ENCODE peak calls at places on chromosome 21, in four cellular contexts. Y is cardiac muscle cell, D is HFF-Myc, P is dorsolateral prefrontal cortex. U is an unnamed sample.

GRCh38 chr21:26079376-26079775 is 91.2 kb downstream of the APP start:
- DNase-seq in Y (no peak), D (no peak), P (no peak), U (no peak)

GRCh38 chr21:27975514-27975913 is 1008.6 kb upstream of the ADAMTS5 start:
- DNase-seq in Y (no peak), D (no peak), P (no peak), U (no peak)

GRCh38 chr21:9839011-9839661 is 682.2 kb upstream of the TPTE start:
- DNase-seq in Y (no peak), D (no peak), P (no peak), U (no peak)

GRCh38 chr21:44585892-44586291 is 5.5 kb upstream of the KRTAP10-5 start:
- DNase-seq in Y (no peak), D (no peak), P (no peak), U (no peak)

GRCh38 chr21:39788383-39788782 is 43.4 kb downstream of the IGSF5 start:
- DNase-seq in Y (peak; percentile 77), D (peak; percentile 24), P (peak; percentile 71), U (peak; percentile 94)

GRCh38 chr21:28516011-28516410 is 476.7 kb downstream of the LTN1 start:
- DNase-seq in Y (no peak), D (no peak), P (no peak), U (no peak)

GRCh38 chr21:44303490-44303981 is 3.7 kb downstream of the PFKL start:
- DNase-seq in Y (no peak), D (no peak), P (no peak), U (peak; percentile 76)

GRCh38 chr21:36551326-36551725 is 71.4 kb upstream of the CLDN14 start:
- DNase-seq in Y (no peak), D (no peak), P (no peak), U (no peak)

GRCh38 chr21:44815852-44816628 is 1.8 kb downstream of the SUMO3 start:
- DNase-seq in Y (no peak), D (no peak), P (no peak), U (no peak)

GRCh38 chr21:15826147-15826780 is 96.5 kb downstream of the USP25 start:
- DNase-seq in Y (peak; percentile 60), D (peak; percentile 21), P (no peak), U (peak; percentile 16)

GRCh38 chr21:36747114-36747814 is 48.3 kb downstream of the SIM2 start:
- DNase-seq in Y (no peak), D (no peak), P (no peak), U (peak; percentile 65)

GRCh38 chr21:14957836-14958235 is 107.0 kb downstream of the NRIP1 start:
- DNase-seq in Y (no peak), D (no peak), P (no peak), U (no peak)

GRCh38 chr21:41207401-41208388 is 39.7 kb downstream of the BACE2 start:
- DNase-seq in Y (peak; percentile 89), D (no peak), P (no peak), U (no peak)

GRCh38 chr21:40752125-40752524 is 94.8 kb downstream of the DSCAM start:
- DNase-seq in Y (no peak), D (no peak), P (no peak), U (peak; percentile 34)

GRCh38 chr21:27475363-27475955 is 508.6 kb upstream of the ADAMTS5 start:
- DNase-seq in Y (no peak), D (no peak), P (no peak), U (no peak)

GRCh38 chr21:44883250-44883649 is 9.8 kb upstream of the PTTG1IP start:
- DNase-seq in Y (no peak), D (no peak), P (no peak), U (no peak)

GRCh38 chr21:36710729-36711048 is 11.8 kb downstream of the SIM2 start:
- DNase-seq in Y (peak; percentile 29), D (no peak), P (no peak), U (no peak)

GRCh38 chr21:44712203-44713028 is 1.0 kb upstream of the TSPEAR start:
- DNase-seq in Y (no peak), D (no peak), P (no peak), U (peak; percentile 4)

GRCh38 chr21:26637346-26637745 is 64.3 kb upstream of the CYYR1 start:
- DNase-seq in Y (no peak), D (no peak), P (no peak), U (no peak)

GRCh38 chr21:44714905-44715304 is 3.5 kb upstream of the TSPEAR start:
- DNase-seq in Y (no peak), D (no peak), P (no peak), U (peak; percentile 6)

GRCh38 chr21:28737671-28738279 is 254.9 kb downstream of the LTN1 start:
- DNase-seq in Y (peak; percentile 56), D (no peak), P (no peak), U (no peak)

GRCh38 chr21:36297938-36298572 is 21.9 kb upstream of the MORC3 start:
- DNase-seq in Y (no peak), D (peak; percentile 7), P (no peak), U (no peak)

GRCh38 chr21:25862596-25862995 is 127.8 kb downstream of the GABPA start:
- DNase-seq in Y (peak; percentile 56), D (no peak), P (no peak), U (peak; percentile 19)

GRCh38 chr21:22993144-22993543 is 1994.9 kb downstream of the NCAM2 start:
- DNase-seq in Y (no peak), D (no peak), P (no peak), U (no peak)

GRCh38 chr21:21921410-21922232 is 923.4 kb downstream of the NCAM2 start:
- DNase-seq in Y (peak; percentile 50), D (no peak), P (no peak), U (no peak)

GRCh38 chr21:33855190-33855589 is 60.4 kb downstream of the ATP5PO start:
- DNase-seq in Y (no peak), D (no peak), P (no peak), U (no peak)
- TF ChIP-seq CTCF in Y (peak; percentile 13), D (peak; percentile 26), P (no peak), U (peak; percentile 36)

DNA sequence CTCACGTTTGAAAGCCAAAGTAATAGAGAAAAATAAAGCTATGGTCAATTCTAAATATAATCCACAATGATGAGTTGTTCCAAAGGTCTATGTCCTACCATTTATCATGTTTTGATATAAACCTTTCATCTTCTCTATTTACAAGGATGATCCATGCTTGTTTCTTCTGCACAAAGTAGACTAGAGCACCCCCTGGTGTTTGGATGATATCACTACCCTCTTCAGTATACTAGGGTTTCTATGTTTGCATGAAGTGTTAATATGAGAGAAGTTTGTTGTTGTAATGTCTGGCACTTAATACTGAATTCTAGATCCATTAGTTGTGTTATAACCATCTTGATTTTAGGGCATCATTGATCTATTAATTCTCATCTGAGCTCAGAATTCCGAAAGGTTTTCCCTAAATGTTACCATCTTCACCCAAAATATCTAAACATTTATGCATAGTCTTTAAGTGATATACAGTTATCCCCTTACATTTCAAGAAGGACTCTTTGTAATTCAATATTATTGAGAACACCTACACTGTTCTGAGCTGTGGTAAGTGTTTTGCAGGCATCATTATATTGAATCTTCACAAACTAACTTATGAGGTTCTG is 21.1 kb downstream of the CLDN8 start:
- DNase-seq in Y (peak; percentile 62), D (no peak), P (no peak), U (peak; percentile 49)
- TF ChIP-seq CTCF in Y (peak; percentile 65), D (peak; percentile 59), P (peak; percentile 66), U (peak; percentile 50)

GRCh38 chr21:17585875-17586450 is 26.7 kb downstream of the BTG3 start:
- DNase-seq in Y (peak; percentile 74), D (peak; percentile 52), P (no peak), U (peak; percentile 9)
- TF ChIP-seq CTCF in Y (peak; percentile 58), D (peak; percentile 36), P (peak; percentile 79), U (peak; percentile 19)

GRCh38 chr21:38310619-38311018 is 53.8 kb downstream of the KCNJ15 start:
- DNase-seq in Y (peak; percentile 87), D (no peak), P (no peak), U (no peak)

GRCh38 chr21:38308785-38309119 is 52.0 kb downstream of the KCNJ15 start:
- DNase-seq in Y (no peak), D (no peak), P (no peak), U (no peak)

GRCh38 chr21:38311765-38312164 is 55.0 kb downstream of the KCNJ15 start:
- DNase-seq in Y (peak; percentile 38), D (no peak), P (no peak), U (no peak)

GRCh38 chr21:38312822-38313221 is 56.0 kb downstream of the KCNJ15 start:
- DNase-seq in Y (no peak), D (no peak), P (no peak), U (no peak)

GRCh38 chr21:38311091-38311490 is 54.3 kb downstream of the KCNJ15 start:
- DNase-seq in Y (no peak), D (no peak), P (no peak), U (peak; percentile 23)
- TF ChIP-seq CTCF in Y (no peak), D (no peak), P (no peak), U (no peak)

GRCh38 chr21:31786164-31786920 is 54.4 kb upstream of the SCAF4 start:
- DNase-seq in Y (no peak), D (no peak), P (no peak), U (no peak)
- TF ChIP-seq CTCF in Y (no peak), D (no peak), P (no peak), U (no peak)

GRCh38 chr21:37845535-37845934 is 70.7 kb downstream of the KCNJ6 start:
- DNase-seq in Y (no peak), D (no peak), P (no peak), U (no peak)

GRCh38 chr21:37848721-37849490 is 67.4 kb downstream of the KCNJ6 start:
- DNase-seq in Y (peak; percentile 37), D (no peak), P (no peak), U (no peak)

GRCh38 chr21:37849703-37850102 is 66.6 kb downstream of the KCNJ6 start:
- DNase-seq in Y (peak; percentile 72), D (no peak), P (no peak), U (no peak)
- TF ChIP-seq CTCF in Y (no peak), D (no peak), P (no peak), U (no peak)

GRCh38 chr21:35048706-35049617 is at the start of gene RUNX1:
- DNase-seq in Y (peak; percentile 75), D (peak; percentile 17), P (no peak), U (no peak)
- TF ChIP-seq CTCF in Y (no peak), D (no peak), P (no peak), U (no peak)

DNA sequence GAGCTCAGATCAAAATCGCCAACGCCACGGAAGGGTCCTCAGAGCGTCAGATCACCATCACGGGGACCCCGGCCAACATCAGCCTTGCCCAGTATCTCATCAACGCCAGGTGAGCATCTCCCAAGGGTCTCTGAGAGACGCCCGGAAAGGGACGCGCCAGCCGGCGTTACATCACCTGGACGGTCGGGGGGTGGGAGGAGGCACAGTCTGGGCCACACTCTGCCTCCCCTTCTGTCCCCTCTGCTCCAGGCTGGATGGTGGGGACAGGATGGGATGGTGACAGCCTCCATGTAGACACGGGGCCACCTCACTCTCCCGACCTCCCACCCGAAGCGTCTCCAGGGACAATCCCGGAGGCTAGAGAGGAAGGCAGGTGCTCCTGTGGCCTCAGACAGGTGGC is 41.5 kb upstream of the COL6A1 start:
- DNase-seq in Y (no peak), D (no peak), P (no peak), U (no peak)
- TF ChIP-seq CTCF in Y (no peak), D (no peak), P (no peak), U (no peak)

GRCh38 chr21:43189936-43190335 is 21.1 kb downstream of the CRYAA start:
- DNase-seq in Y (no peak), D (no peak), P (no peak), U (peak; percentile 1)
- TF ChIP-seq CTCF in Y (no peak), D (no peak), P (no peak), U (no peak)